ENCODE peak calls at places on chromosome 1, in six cellular contexts. O is testis, E is lung, R is GM06990, N is AG04449, C is left ventricle myocardium inferior. S is an unnamed sample.

GRCh38 chr1:224496826-224497225 is 62.2 kb upstream of the WDR26 start:
- DNase-seq in O (no peak), E (no peak), R (no peak), N (no peak), C (no peak), S (no peak)

GRCh38 chr1:26019641-26020315 is 1.8 kb upstream of the EXTL1 start:
- DNase-seq in O (no peak), E (no peak), R (no peak), N (peak), C (no peak), S (no peak)

GRCh38 chr1:82934069-82934468 is 1064.9 kb downstream of the TTLL7 start:
- DNase-seq in O (no peak), E (peak), R (no peak), N (no peak), C (no peak), S (no peak)

GRCh38 chr1:248792342-248792741 is 33.4 kb downstream of the SH3BP5L start:
- DNase-seq in O (no peak), E (no peak), R (no peak), N (no peak), C (no peak), S (no peak)

GRCh38 chr1:28365864-28366263 is 3.7 kb upstream of the PHACTR4 start:
- DNase-seq in O (no peak), E (no peak), R (no peak), N (no peak), C (no peak), S (no peak)

GRCh38 chr1:19032701-19033515 is 76.4 kb upstream of the IFFO2 start:
- DNase-seq in O (no peak), E (no peak), R (no peak), N (no peak), C (no peak), S (no peak)

GRCh38 chr1:152179566-152179965 is 20.5 kb upstream of the RPTN start:
- DNase-seq in O (no peak), E (no peak), R (no peak), N (no peak), C (no peak), S (no peak)

GRCh38 chr1:218459450-218459849 is 114.3 kb downstream of the TGFB2 start:
- DNase-seq in O (peak), E (peak), R (no peak), N (no peak), C (peak), S (no peak)

GRCh38 chr1:229436178-229436577 is 2.3 kb upstream of the ACTA1 start:
- DNase-seq in O (no peak), E (no peak), R (no peak), N (no peak), C (no peak), S (no peak)

GRCh38 chr1:181086926-181087325 is 1.6 kb upstream of the IER5 start:
- DNase-seq in O (no peak), E (no peak), R (no peak), N (no peak), C (no peak), S (no peak)

GRCh38 chr1:111679541-111679940 is 59.7 kb downstream of the INKA2 start:
- DNase-seq in O (no peak), E (no peak), R (no peak), N (no peak), C (no peak), S (no peak)

GRCh38 chr1:160546942-160547341 is 23.9 kb upstream of the SLAMF6 start:
- DNase-seq in O (no peak), E (no peak), R (no peak), N (no peak), C (no peak), S (no peak)

GRCh38 chr1:150578278-150579109 is 916 bp downstream of the MCL1 start:
- DNase-seq in O (peak), E (peak), R (peak), N (peak), C (peak), S (peak)

GRCh38 chr1:234730542-234731370 is 120.8 kb upstream of the IRF2BP2 start:
- DNase-seq in O (no peak), E (no peak), R (peak), N (no peak), C (no peak), S (no peak)

GRCh38 chr1:63732666-63733065 is 41.2 kb upstream of the ROR1 start:
- DNase-seq in O (no peak), E (no peak), R (no peak), N (no peak), C (no peak), S (no peak)

GRCh38 chr1:145922266-145922665 is 3.7 kb upstream of the PEX11B start:
- DNase-seq in O (no peak), E (no peak), R (no peak), N (no peak), C (no peak), S (no peak)

GRCh38 chr1:121516279-121516967 is 331.6 kb downstream of the SRGAP2C start:
- DNase-seq in O (no peak), E (no peak), R (peak), N (no peak), C (peak), S (peak)

GRCh38 chr1:220281159-220281574 is 8.9 kb upstream of the RAB3GAP2 start:
- DNase-seq in O (no peak), E (no peak), R (no peak), N (no peak), C (no peak), S (no peak)

GRCh38 chr1:78038071-78038470 is 7.7 kb upstream of the GIPC2 start:
- DNase-seq in O (no peak), E (no peak), R (no peak), N (no peak), C (no peak), S (no peak)

GRCh38 chr1:2480236-2480985 is 4.3 kb downstream of the PLCH2 start:
- DNase-seq in O (no peak), E (no peak), R (no peak), N (no peak), C (no peak), S (no peak)

GRCh38 chr1:201471772-201472171 is 2.8 kb upstream of the PHLDA3 start:
- DNase-seq in O (peak), E (no peak), R (no peak), N (no peak), C (no peak), S (no peak)

GRCh38 chr1:212498243-212498642 is 65.5 kb downstream of the NENF start:
- DNase-seq in O (no peak), E (peak), R (no peak), N (peak), C (no peak), S (no peak)

GRCh38 chr1:8402109-8402704 is 84.3 kb downstream of the SLC45A1 start:
- DNase-seq in O (no peak), E (no peak), R (no peak), N (no peak), C (no peak), S (no peak)

GRCh38 chr1:162028726-162029125 is 5.1 kb upstream of the OLFML2B start:
- DNase-seq in O (no peak), E (no peak), R (peak), N (no peak), C (no peak), S (no peak)

GRCh38 chr1:78586572-78586971 is 33.7 kb upstream of the IFI44L start:
- DNase-seq in O (no peak), E (no peak), R (no peak), N (peak), C (no peak), S (no peak)

GRCh38 chr1:205449750-205450443 is 5.9 kb downstream of the BLACAT1 start:
- DNase-seq in O (peak), E (peak), R (no peak), N (no peak), C (no peak), S (no peak)
- H3K4me3 ChIP-seq in O (no peak), E (no peak), R (no peak), N (no peak), C (no peak), S (no peak)

GRCh38 chr1:29649375-29650040 is 413.2 kb downstream of the PTPRU start:
- DNase-seq in O (peak), E (no peak), R (no peak), N (no peak), C (no peak), S (no peak)
- H3K4me3 ChIP-seq in O (no peak), E (no peak), R (no peak), N (no peak), C (no peak), S (no peak)

GRCh38 chr1:93081716-93082115 is 2.6 kb downstream of the MTF2 start:
- DNase-seq in O (no peak), E (no peak), R (no peak), N (peak), C (no peak), S (no peak)
- H3K4me3 ChIP-seq in O (no peak), E (no peak), R (peak), N (peak), C (peak), S (no peak)

GRCh38 chr1:215228193-215228592 is 145.7 kb downstream of the KCNK2 start:
- DNase-seq in O (no peak), E (no peak), R (no peak), N (no peak), C (no peak), S (no peak)

DNA sequence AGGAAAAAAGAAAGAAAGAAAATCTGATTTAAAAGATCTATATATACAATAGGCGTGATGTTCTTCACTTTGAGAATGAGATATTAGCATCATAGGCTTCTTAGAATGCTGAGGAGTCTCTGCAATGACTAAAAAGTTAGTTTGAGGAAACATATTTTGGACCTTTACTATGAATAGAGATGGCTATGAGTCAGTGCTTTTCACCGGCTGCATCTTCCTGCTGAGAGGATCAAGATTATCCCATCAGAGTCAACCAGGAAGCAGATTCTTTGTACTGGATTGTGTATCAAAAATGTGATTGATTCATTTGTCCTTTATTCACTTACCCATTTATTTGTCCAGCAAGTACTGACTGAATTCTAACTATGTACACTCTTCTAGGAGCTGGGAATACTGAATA is 144.2 kb downstream of the KCNK2 start:
- DNase-seq in O (no peak), E (no peak), R (no peak), N (no peak), C (no peak), S (no peak)
- H3K4me3 ChIP-seq in O (no peak), E (no peak), R (no peak), N (no peak), C (no peak), S (no peak)

GRCh38 chr1:195482137-195482536 is 1126.1 kb downstream of the KCNT2 start:
- DNase-seq in O (no peak), E (no peak), R (no peak), N (no peak), C (no peak), S (no peak)
- H3K4me3 ChIP-seq in O (no peak), E (no peak), R (no peak), N (no peak), C (no peak), S (no peak)